ENCODE peak calls at places on chromosomes 4 and X, in seven cellular contexts. One of them, this sample, is unnamed.

GRCh38 chrX:115535421-115535820 is 25.6 kb upstream of the PLS3 start:
- DNase-seq in HCT116: no peak
- DNase-seq in esophagus squamous epithelium: no peak
- DNase-seq in vagina: no peak
- DNase-seq in adrenal gland: no peak
- DNase-seq in ovary: no peak
- DNase-seq in transverse colon: no peak
- DNase-seq in this sample: no peak

GRCh38 chr4:16693040-16693506 is 205.4 kb downstream of the LDB2 start:
- DNase-seq in HCT116: no peak
- DNase-seq in esophagus squamous epithelium: no peak
- DNase-seq in vagina: no peak
- DNase-seq in adrenal gland: no peak
- DNase-seq in ovary: peak
- DNase-seq in transverse colon: peak
- DNase-seq in this sample: no peak

GRCh38 chrX:13876652-13877051 is 59.8 kb upstream of the GPM6B start:
- DNase-seq in HCT116: no peak
- DNase-seq in esophagus squamous epithelium: no peak
- DNase-seq in vagina: no peak
- DNase-seq in adrenal gland: no peak
- DNase-seq in ovary: no peak
- DNase-seq in transverse colon: no peak
- DNase-seq in this sample: no peak

GRCh38 chrX:7159132-7159861 is 11.3 kb upstream of the PUDP start:
- DNase-seq in HCT116: no peak
- DNase-seq in esophagus squamous epithelium: no peak
- DNase-seq in vagina: no peak
- DNase-seq in adrenal gland: no peak
- DNase-seq in ovary: no peak
- DNase-seq in transverse colon: peak
- DNase-seq in this sample: no peak

GRCh38 chrX:53000447-53001208 is 42.3 kb upstream of the FAM156A start:
- DNase-seq in HCT116: no peak
- DNase-seq in esophagus squamous epithelium: no peak
- DNase-seq in vagina: no peak
- DNase-seq in adrenal gland: no peak
- DNase-seq in ovary: no peak
- DNase-seq in transverse colon: no peak
- DNase-seq in this sample: no peak

GRCh38 chr4:94680131-94680862 is 77.5 kb upstream of the BMPR1B start:
- DNase-seq in HCT116: no peak
- DNase-seq in esophagus squamous epithelium: no peak
- DNase-seq in vagina: no peak
- DNase-seq in adrenal gland: no peak
- DNase-seq in ovary: no peak
- DNase-seq in transverse colon: no peak
- DNase-seq in this sample: no peak

GRCh38 chr4:145404754-145405153 is 76.9 kb upstream of the SMAD1 start:
- DNase-seq in HCT116: no peak
- DNase-seq in esophagus squamous epithelium: no peak
- DNase-seq in vagina: no peak
- DNase-seq in adrenal gland: no peak
- DNase-seq in ovary: no peak
- DNase-seq in transverse colon: no peak
- DNase-seq in this sample: no peak

GRCh38 chrX:153953342-153953830 is 8.9 kb upstream of the RENBP start:
- DNase-seq in HCT116: no peak
- DNase-seq in esophagus squamous epithelium: no peak
- DNase-seq in vagina: no peak
- DNase-seq in adrenal gland: peak
- DNase-seq in ovary: peak
- DNase-seq in transverse colon: peak
- DNase-seq in this sample: peak

GRCh38 chr4:8906991-8907595 is 35.5 kb upstream of the HMX1 start:
- DNase-seq in HCT116: no peak
- DNase-seq in esophagus squamous epithelium: no peak
- DNase-seq in vagina: no peak
- DNase-seq in adrenal gland: no peak
- DNase-seq in ovary: peak
- DNase-seq in transverse colon: peak
- DNase-seq in this sample: no peak

GRCh38 chr4:982814-983213 is 4.0 kb upstream of the IDUA start:
- DNase-seq in HCT116: no peak
- DNase-seq in esophagus squamous epithelium: no peak
- DNase-seq in vagina: no peak
- DNase-seq in adrenal gland: no peak
- DNase-seq in ovary: no peak
- DNase-seq in transverse colon: no peak
- DNase-seq in this sample: no peak

GRCh38 chrX:154486052-154486395 is 391 bp downstream of the UBL4A start:
- DNase-seq in HCT116: no peak
- DNase-seq in esophagus squamous epithelium: no peak
- DNase-seq in vagina: no peak
- DNase-seq in adrenal gland: peak
- DNase-seq in ovary: peak
- DNase-seq in transverse colon: peak
- DNase-seq in this sample: no peak

GRCh38 chrX:39692796-39693195 is 405.0 kb downstream of the BCOR start:
- DNase-seq in HCT116: no peak
- DNase-seq in esophagus squamous epithelium: no peak
- DNase-seq in vagina: no peak
- DNase-seq in adrenal gland: no peak
- DNase-seq in ovary: no peak
- DNase-seq in transverse colon: no peak
- DNase-seq in this sample: no peak

GRCh38 chrX:63506320-63506719 is 155.2 kb upstream of the SPIN4 start:
- DNase-seq in HCT116: peak
- DNase-seq in esophagus squamous epithelium: no peak
- DNase-seq in vagina: no peak
- DNase-seq in adrenal gland: no peak
- DNase-seq in ovary: no peak
- DNase-seq in transverse colon: no peak
- DNase-seq in this sample: no peak

GRCh38 chrX:47644557-47645091 is 5.7 kb downstream of the ELK1 start:
- DNase-seq in HCT116: no peak
- DNase-seq in esophagus squamous epithelium: no peak
- DNase-seq in vagina: no peak
- DNase-seq in adrenal gland: no peak
- DNase-seq in ovary: peak
- DNase-seq in transverse colon: no peak
- DNase-seq in this sample: no peak

GRCh38 chr4:26823583-26823982 is 37.1 kb upstream of the STIM2 start:
- DNase-seq in HCT116: no peak
- DNase-seq in esophagus squamous epithelium: no peak
- DNase-seq in vagina: no peak
- DNase-seq in adrenal gland: no peak
- DNase-seq in ovary: no peak
- DNase-seq in transverse colon: no peak
- DNase-seq in this sample: no peak

GRCh38 chr4:26827798-26828197 is 32.8 kb upstream of the STIM2 start:
- DNase-seq in HCT116: no peak
- DNase-seq in esophagus squamous epithelium: no peak
- DNase-seq in vagina: no peak
- DNase-seq in adrenal gland: no peak
- DNase-seq in ovary: no peak
- DNase-seq in transverse colon: no peak
- DNase-seq in this sample: no peak

GRCh38 chr4:26830016-26830415 is 30.6 kb upstream of the STIM2 start:
- DNase-seq in HCT116: no peak
- DNase-seq in esophagus squamous epithelium: no peak
- DNase-seq in vagina: no peak
- DNase-seq in adrenal gland: no peak
- DNase-seq in ovary: no peak
- DNase-seq in transverse colon: no peak
- DNase-seq in this sample: no peak

GRCh38 chr4:26829018-26829417 is 31.6 kb upstream of the STIM2 start:
- DNase-seq in HCT116: no peak
- DNase-seq in esophagus squamous epithelium: no peak
- DNase-seq in vagina: no peak
- DNase-seq in adrenal gland: no peak
- DNase-seq in ovary: no peak
- DNase-seq in transverse colon: no peak
- DNase-seq in this sample: no peak

DNA sequence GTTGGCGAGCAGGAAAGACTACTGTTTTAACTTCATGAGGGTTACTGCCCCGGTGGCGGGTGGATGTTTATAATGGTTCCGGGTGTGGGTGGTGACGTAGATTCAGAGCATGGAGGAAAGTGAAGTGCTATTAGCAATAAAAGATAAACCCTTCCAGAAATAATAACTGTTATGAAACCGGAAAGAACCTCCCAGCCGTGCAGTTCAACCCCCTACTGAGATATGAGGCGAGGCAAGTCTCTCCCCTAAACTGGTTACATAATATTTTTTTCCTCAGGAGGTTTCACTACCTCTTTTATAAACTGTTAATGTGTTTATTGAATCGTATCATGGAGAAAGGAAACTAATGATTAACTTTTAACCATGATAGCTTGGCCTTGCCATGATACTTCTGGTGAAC is 33.9 kb upstream of the STIM2 start:
- DNase-seq in HCT116: no peak
- DNase-seq in esophagus squamous epithelium: no peak
- DNase-seq in vagina: no peak
- DNase-seq in adrenal gland: no peak
- DNase-seq in ovary: peak
- DNase-seq in transverse colon: peak
- DNase-seq in this sample: peak
- TF ChIP-seq POLR2A in HCT116: no peak
- TF ChIP-seq POLR2A in esophagus squamous epithelium: no peak
- TF ChIP-seq POLR2A in vagina: no peak
- TF ChIP-seq POLR2A in adrenal gland: no peak
- TF ChIP-seq POLR2A in ovary: no peak
- TF ChIP-seq POLR2A in transverse colon: no peak
- TF ChIP-seq POLR2A in this sample: no peak

GRCh38 chr4:53012738-53013137 is 150.6 kb downstream of the RASL11B start:
- DNase-seq in HCT116: no peak
- DNase-seq in esophagus squamous epithelium: no peak
- DNase-seq in vagina: no peak
- DNase-seq in adrenal gland: no peak
- DNase-seq in ovary: no peak
- DNase-seq in transverse colon: no peak
- DNase-seq in this sample: no peak
- TF ChIP-seq POLR2A in HCT116: no peak
- TF ChIP-seq POLR2A in esophagus squamous epithelium: no peak
- TF ChIP-seq POLR2A in vagina: no peak
- TF ChIP-seq POLR2A in adrenal gland: no peak
- TF ChIP-seq POLR2A in ovary: no peak
- TF ChIP-seq POLR2A in transverse colon: no peak
- TF ChIP-seq POLR2A in this sample: no peak

GRCh38 chr4:6573551-6573950 is 1.4 kb upstream of the MAN2B2 start:
- DNase-seq in HCT116: no peak
- DNase-seq in esophagus squamous epithelium: no peak
- DNase-seq in vagina: no peak
- DNase-seq in adrenal gland: no peak
- DNase-seq in ovary: no peak
- DNase-seq in transverse colon: no peak
- DNase-seq in this sample: no peak

GRCh38 chr4:6576512-6576911 is 1.5 kb downstream of the MAN2B2 start:
- DNase-seq in HCT116: no peak
- DNase-seq in esophagus squamous epithelium: no peak
- DNase-seq in vagina: no peak
- DNase-seq in adrenal gland: no peak
- DNase-seq in ovary: peak
- DNase-seq in transverse colon: no peak
- DNase-seq in this sample: no peak

GRCh38 chr4:6575503-6576240 is 683 bp downstream of the MAN2B2 start:
- DNase-seq in HCT116: no peak
- DNase-seq in esophagus squamous epithelium: no peak
- DNase-seq in vagina: no peak
- DNase-seq in adrenal gland: no peak
- DNase-seq in ovary: no peak
- DNase-seq in transverse colon: no peak
- DNase-seq in this sample: no peak

GRCh38 chr4:6574747-6575502 is at the start of gene MAN2B2:
- DNase-seq in HCT116: peak
- DNase-seq in esophagus squamous epithelium: peak
- DNase-seq in vagina: no peak
- DNase-seq in adrenal gland: peak
- DNase-seq in ovary: peak
- DNase-seq in transverse colon: peak
- DNase-seq in this sample: peak

DNA sequence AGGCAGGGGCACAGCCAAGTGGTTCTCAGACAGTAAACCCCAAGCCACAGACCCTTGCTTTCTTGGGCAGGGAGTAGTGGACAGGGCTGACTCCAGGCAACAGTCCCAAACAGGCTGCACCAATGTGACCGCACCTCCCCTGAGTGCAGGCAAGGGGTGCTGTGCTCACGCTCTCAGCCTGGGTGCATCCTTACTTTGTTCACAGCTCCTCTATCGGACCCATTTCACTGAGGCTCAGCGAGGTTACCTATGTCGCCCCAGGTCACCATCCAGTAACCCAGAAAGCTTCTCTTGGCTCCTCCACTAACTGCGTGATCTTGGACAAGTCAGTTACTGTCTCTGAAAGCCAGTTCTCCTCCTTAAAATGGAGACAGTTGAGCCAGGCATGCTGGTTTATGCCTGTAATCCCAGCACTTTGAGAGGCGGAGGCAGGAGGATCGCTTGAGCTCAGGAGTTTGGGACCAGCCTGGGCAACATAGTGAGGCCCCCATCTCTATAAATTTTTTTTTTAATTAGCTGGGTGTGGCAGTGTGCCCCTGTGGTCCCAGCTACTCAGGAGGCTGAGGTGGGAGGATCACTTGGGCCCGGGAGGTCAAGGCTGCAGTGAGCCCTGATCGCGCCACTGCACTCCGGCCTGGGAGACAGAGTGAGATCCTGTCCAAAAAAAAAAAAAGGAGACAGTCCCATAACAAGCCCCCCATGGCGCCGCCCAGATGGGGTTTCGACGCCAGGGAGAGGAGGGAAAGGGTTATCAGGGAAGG is 823 bp upstream of the MAN2B2 start:
- DNase-seq in HCT116: no peak
- DNase-seq in esophagus squamous epithelium: no peak
- DNase-seq in vagina: no peak
- DNase-seq in adrenal gland: no peak
- DNase-seq in ovary: no peak
- DNase-seq in transverse colon: no peak
- DNase-seq in this sample: no peak
- TF ChIP-seq POLR2A in HCT116: no peak
- TF ChIP-seq POLR2A in esophagus squamous epithelium: no peak
- TF ChIP-seq POLR2A in vagina: no peak
- TF ChIP-seq POLR2A in adrenal gland: no peak
- TF ChIP-seq POLR2A in ovary: no peak
- TF ChIP-seq POLR2A in transverse colon: no peak
- TF ChIP-seq POLR2A in this sample: no peak

DNA sequence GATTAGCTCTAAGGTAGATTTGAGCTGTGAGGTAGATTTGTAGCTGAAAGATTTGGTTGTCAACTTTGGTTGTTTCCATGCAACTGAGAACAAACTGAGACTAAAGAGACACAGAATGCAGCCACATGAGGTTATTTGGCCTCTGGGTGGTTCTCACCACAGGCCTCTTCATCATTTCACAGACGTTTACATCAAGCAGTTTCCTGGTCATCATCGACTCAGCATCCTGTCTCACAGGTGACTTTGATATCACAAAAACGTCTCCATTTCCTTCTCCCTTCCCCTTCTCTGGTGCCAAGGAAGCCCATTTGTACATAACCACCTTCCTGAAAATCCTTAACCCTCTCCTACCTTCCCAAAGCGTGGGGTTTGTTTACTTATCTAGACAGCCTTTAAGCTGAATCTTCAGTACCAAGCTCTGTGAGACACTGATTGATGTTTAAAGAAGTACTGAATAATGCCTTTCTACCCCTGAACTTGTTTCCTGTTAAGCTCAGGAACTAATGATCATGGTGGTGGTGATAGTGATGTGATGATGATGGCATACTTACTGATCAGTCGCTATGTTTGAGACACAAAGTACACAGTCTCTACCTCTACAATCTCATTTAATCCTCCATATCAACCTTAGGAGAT is 81.9 kb downstream of the FAM114A1 start:
- DNase-seq in HCT116: no peak
- DNase-seq in esophagus squamous epithelium: no peak
- DNase-seq in vagina: no peak
- DNase-seq in adrenal gland: no peak
- DNase-seq in ovary: no peak
- DNase-seq in transverse colon: no peak
- DNase-seq in this sample: no peak
- TF ChIP-seq POLR2A in HCT116: no peak
- TF ChIP-seq POLR2A in esophagus squamous epithelium: no peak
- TF ChIP-seq POLR2A in vagina: no peak
- TF ChIP-seq POLR2A in adrenal gland: no peak
- TF ChIP-seq POLR2A in ovary: no peak
- TF ChIP-seq POLR2A in transverse colon: no peak
- TF ChIP-seq POLR2A in this sample: no peak